ENCODE peak calls at places on chromosomes 5 and 9, in nine cellular contexts. One of them, this sample, is unnamed.

GRCh38 chr5:151347364-151347763 is at the start of gene SLC36A2:
- DNase-seq in non-pigmented ciliary epithelial cell: no peak
- DNase-seq in cardiac fibroblast: no peak
- DNase-seq in GM19239: no peak
- DNase-seq in ACHN: no peak
- DNase-seq in posterior cingulate gyrus: no peak
- DNase-seq in iris pigment epithelial cell: no peak
- DNase-seq in ELF-1: no peak
- DNase-seq in glutamatergic neuron: no peak
- DNase-seq in this sample: no peak

GRCh38 chr9:27176971-27177370 is 67.9 kb downstream of the TEK start:
- DNase-seq in non-pigmented ciliary epithelial cell: no peak
- DNase-seq in cardiac fibroblast: no peak
- DNase-seq in GM19239: no peak
- DNase-seq in ACHN: no peak
- DNase-seq in posterior cingulate gyrus: no peak
- DNase-seq in iris pigment epithelial cell: no peak
- DNase-seq in ELF-1: no peak
- DNase-seq in glutamatergic neuron: no peak
- DNase-seq in this sample: no peak

GRCh38 chr5:73652391-73652790 is 26.4 kb downstream of the ARHGEF28 start:
- DNase-seq in non-pigmented ciliary epithelial cell: no peak
- DNase-seq in cardiac fibroblast: no peak
- DNase-seq in GM19239: no peak
- DNase-seq in ACHN: no peak
- DNase-seq in posterior cingulate gyrus: no peak
- DNase-seq in iris pigment epithelial cell: no peak
- DNase-seq in ELF-1: no peak
- DNase-seq in glutamatergic neuron: no peak
- DNase-seq in this sample: no peak

GRCh38 chr5:83924891-83925290 is 204.2 kb upstream of the HAPLN1 start:
- DNase-seq in non-pigmented ciliary epithelial cell: no peak
- DNase-seq in cardiac fibroblast: no peak
- DNase-seq in GM19239: no peak
- DNase-seq in ACHN: no peak
- DNase-seq in posterior cingulate gyrus: no peak
- DNase-seq in iris pigment epithelial cell: peak
- DNase-seq in ELF-1: no peak
- DNase-seq in glutamatergic neuron: no peak
- DNase-seq in this sample: no peak

GRCh38 chr5:2015116-2015848 is 132.6 kb upstream of the IRX4 start:
- DNase-seq in non-pigmented ciliary epithelial cell: no peak
- DNase-seq in cardiac fibroblast: no peak
- DNase-seq in GM19239: no peak
- DNase-seq in ACHN: no peak
- DNase-seq in posterior cingulate gyrus: no peak
- DNase-seq in iris pigment epithelial cell: no peak
- DNase-seq in ELF-1: no peak
- DNase-seq in glutamatergic neuron: no peak
- DNase-seq in this sample: no peak

GRCh38 chr5:169550227-169550626 is 33.3 kb upstream of the SPDL1 start:
- DNase-seq in non-pigmented ciliary epithelial cell: no peak
- DNase-seq in cardiac fibroblast: peak
- DNase-seq in GM19239: no peak
- DNase-seq in ACHN: no peak
- DNase-seq in posterior cingulate gyrus: no peak
- DNase-seq in iris pigment epithelial cell: no peak
- DNase-seq in ELF-1: no peak
- DNase-seq in glutamatergic neuron: no peak
- DNase-seq in this sample: no peak

GRCh38 chr5:114362197-114362976 is 517 bp downstream of the KCNN2 start:
- DNase-seq in non-pigmented ciliary epithelial cell: no peak
- DNase-seq in cardiac fibroblast: peak
- DNase-seq in GM19239: no peak
- DNase-seq in ACHN: no peak
- DNase-seq in posterior cingulate gyrus: peak
- DNase-seq in iris pigment epithelial cell: peak
- DNase-seq in ELF-1: no peak
- DNase-seq in glutamatergic neuron: peak
- DNase-seq in this sample: no peak

GRCh38 chr9:132943677-132944293 is 631 bp downstream of the TSC1 start:
- DNase-seq in non-pigmented ciliary epithelial cell: no peak
- DNase-seq in cardiac fibroblast: no peak
- DNase-seq in GM19239: no peak
- DNase-seq in ACHN: no peak
- DNase-seq in posterior cingulate gyrus: no peak
- DNase-seq in iris pigment epithelial cell: no peak
- DNase-seq in ELF-1: peak
- DNase-seq in glutamatergic neuron: peak
- DNase-seq in this sample: no peak